ENCODE peak calls at places on chromosome 1, in six cellular contexts. D, L, E, K, S and Y are unnamed samples.

GRCh38 chr1:64864018-64864945 is 102.1 kb downstream of the JAK1 start:
- DNase-seq in K (peak), E (no peak), L (no peak), S (no peak), D (no peak), Y (no peak)

GRCh38 chr1:84410328-84411107 is 12.2 kb downstream of the DNASE2B start:
- DNase-seq in K (no peak), S (no peak), D (no peak), E (no peak), L (no peak), Y (peak)

GRCh38 chr1:56933606-56934005 is 32.2 kb downstream of the C8B start:
- DNase-seq in D (no peak), L (no peak), K (no peak), E (no peak), S (no peak), Y (peak)

GRCh38 chr1:83927061-83927460 is 71.9 kb downstream of the TTLL7 start:
- DNase-seq in L (no peak), E (no peak), K (no peak), S (no peak), D (no peak), Y (no peak)

GRCh38 chr1:227886503-227886961 is 61.2 kb downstream of the WNT9A start:
- DNase-seq in E (no peak), S (peak), K (no peak), L (peak), D (no peak), Y (no peak)

GRCh38 chr1:244672961-244673695 is 20.2 kb downstream of the DESI2 start:
- DNase-seq in D (no peak), K (no peak), E (peak), S (no peak), L (no peak), Y (no peak)

GRCh38 chr1:211372463-211372862 is 45.8 kb downstream of the TRAF5 start:
- DNase-seq in E (no peak), K (no peak), L (no peak), D (no peak), S (no peak), Y (no peak)

GRCh38 chr1:36467027-36467410 is 2.8 kb upstream of the MRPS15 start:
- DNase-seq in D (no peak), S (no peak), L (no peak), E (no peak), K (no peak), Y (no peak)

GRCh38 chr1:75265792-75266191 is 131.6 kb downstream of the LHX8 start:
- DNase-seq in D (peak), S (no peak), L (no peak), K (peak), E (peak), Y (peak)

GRCh38 chr1:22317231-22317919 is 134.3 kb upstream of the ZBTB40 start:
- DNase-seq in L (peak), E (no peak), S (peak), D (peak), K (peak), Y (peak)

GRCh38 chr1:220045356-220046051 is 801 bp downstream of the EPRS1 start:
- DNase-seq in K (no peak), D (no peak), S (no peak), E (no peak), L (no peak), Y (no peak)

GRCh38 chr1:192445849-192446489 is 129.2 kb downstream of the RGS21 start:
- DNase-seq in L (no peak), E (peak), K (peak), D (peak), S (peak), Y (peak)

GRCh38 chr1:24101796-24102580 is 9.9 kb downstream of the MYOM3 start:
- DNase-seq in S (no peak), D (no peak), E (no peak), K (no peak), L (no peak), Y (no peak)

GRCh38 chr1:220926146-220926545 is 46.9 kb downstream of the HLX start:
- DNase-seq in L (no peak), D (no peak), E (peak), S (no peak), K (peak), Y (no peak)

DNA sequence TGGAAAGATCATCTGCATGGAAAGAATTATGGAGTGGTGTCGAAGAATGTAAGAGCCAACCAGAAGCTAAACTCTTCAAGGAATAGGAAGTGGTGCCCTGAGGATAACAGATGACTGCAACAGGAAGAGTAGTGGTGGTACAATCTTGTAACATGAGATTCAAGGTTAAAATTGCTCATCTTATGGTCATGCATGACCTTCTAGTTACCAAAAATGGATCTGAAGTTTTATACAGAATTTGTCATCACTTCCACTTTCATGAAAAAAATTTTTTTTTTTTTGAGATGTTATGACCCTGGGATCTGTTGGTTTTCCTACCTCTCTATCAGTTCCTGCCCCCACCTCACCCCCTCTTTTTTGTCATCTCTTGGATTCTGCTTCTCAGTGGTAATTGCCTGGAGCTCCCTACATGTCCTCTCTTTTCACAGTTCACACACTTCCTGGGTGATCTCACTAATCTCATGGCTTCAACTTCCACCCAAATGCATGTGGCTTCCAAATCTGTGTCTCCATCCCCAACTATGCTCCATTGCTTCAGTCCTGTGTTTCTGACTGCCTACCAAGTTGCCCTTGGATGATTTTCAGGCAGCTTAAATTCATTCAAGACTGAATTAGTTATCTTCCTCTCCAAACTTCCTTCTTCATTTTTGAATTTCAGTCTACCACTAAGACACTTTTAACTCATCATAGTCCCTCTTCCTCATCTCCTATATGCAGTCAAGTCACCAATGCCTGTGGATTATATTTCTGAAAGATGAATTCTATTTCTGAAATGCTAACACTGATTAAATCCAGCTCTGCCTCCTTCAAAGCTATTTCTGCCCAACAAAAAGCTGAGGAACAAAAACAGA is 48.4 kb downstream of the SLAMF6 start:
- DNase-seq in D (no peak), E (no peak), K (no peak), L (no peak), S (no peak), Y (no peak)
- H2AFZ ChIP-seq in D (no peak), E (no peak), K (no peak), L (no peak), S (no peak), Y (no peak)

GRCh38 chr1:11561740-11562139 is 82.8 kb downstream of the DISP3 start:
- DNase-seq in D (no peak), E (no peak), K (no peak), L (no peak), S (no peak), Y (no peak)

GRCh38 chr1:11563560-11564069 is 84.7 kb downstream of the DISP3 start:
- DNase-seq in K (peak), S (no peak), D (peak), E (no peak), L (no peak), Y (no peak)

GRCh38 chr1:11562664-11563063 is 83.7 kb downstream of the DISP3 start:
- DNase-seq in E (no peak), D (no peak), L (no peak), S (no peak), K (no peak), Y (no peak)

GRCh38 chr1:11566042-11566825 is 87.3 kb downstream of the DISP3 start:
- DNase-seq in K (no peak), E (no peak), S (no peak), D (no peak), L (no peak), Y (no peak)

GRCh38 chr1:11564237-11564636 is 85.3 kb downstream of the DISP3 start:
- DNase-seq in D (no peak), L (no peak), S (no peak), K (no peak), E (no peak), Y (no peak)
- H2BK5ac ChIP-seq in D (no peak), L (no peak), S (no peak), K (no peak), E (no peak), Y (no peak)

GRCh38 chr1:117342397-117342796 is 24.9 kb upstream of the MAN1A2 start:
- DNase-seq in L (no peak), E (no peak), K (no peak), D (no peak), S (no peak), Y (no peak)
- H2AFZ ChIP-seq in L (no peak), E (no peak), K (no peak), D (no peak), S (no peak), Y (no peak)

DNA sequence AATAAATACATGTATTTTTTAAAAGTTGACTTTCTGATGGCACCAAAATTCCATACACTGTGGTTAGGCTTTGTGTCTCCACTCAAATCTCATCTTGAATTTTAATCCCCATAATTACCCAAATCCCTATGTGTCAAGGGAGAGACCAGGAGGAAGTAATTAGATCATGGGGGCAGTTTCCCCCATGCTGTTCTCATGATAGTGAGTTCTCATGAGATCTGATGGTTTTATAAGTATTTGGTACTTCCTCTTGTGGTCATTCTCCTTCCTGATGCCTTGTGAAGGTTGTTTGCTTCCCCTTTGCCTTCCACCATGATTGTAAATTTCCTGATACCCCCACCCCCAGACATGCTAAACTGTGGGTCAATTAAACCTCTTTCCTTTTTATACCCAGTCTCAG is 1218.4 kb upstream of the PRMT6 start:
- DNase-seq in E (no peak), D (no peak), K (no peak), S (no peak), L (no peak), Y (no peak)
- H2BK5ac ChIP-seq in E (no peak), D (no peak), K (no peak), S (no peak), L (no peak), Y (no peak)

DNA sequence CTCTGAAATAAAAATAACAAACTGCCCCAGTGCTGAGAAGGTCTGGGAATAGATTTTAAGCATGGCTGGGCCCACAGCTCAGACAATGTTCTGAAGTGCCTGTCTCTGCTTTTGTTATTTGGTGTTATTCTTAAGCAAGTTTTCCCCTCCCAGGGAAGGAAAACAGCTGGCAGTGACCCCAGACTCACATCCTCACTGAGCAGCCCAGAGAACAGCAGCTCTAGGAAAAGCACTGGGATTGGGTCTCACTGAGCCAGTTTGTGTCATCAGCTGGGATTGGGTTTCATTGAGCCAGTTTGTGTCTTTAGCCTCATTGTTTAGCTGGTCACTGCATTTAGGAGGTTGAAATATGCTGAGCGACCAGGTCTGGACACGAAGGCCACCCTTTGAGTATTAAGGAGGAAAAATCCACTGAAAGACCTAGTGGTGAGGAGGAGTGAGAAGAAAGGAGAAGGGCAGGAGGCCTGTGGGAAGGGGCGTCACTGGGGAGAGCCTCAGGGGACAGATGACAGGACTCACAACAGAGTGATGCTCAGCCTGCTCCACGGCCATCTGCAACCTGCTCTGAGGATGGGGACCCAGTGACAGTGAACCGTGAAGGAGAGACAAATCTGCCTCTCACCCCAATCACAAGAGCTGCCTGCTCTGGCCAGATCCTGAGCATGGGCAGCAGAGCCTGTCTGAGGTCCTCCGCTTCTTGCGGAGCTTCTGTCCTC is 103.8 kb downstream of the TOMM20 start:
- DNase-seq in S (no peak), L (no peak), E (no peak), D (no peak), K (no peak), Y (no peak)
- H2AFZ ChIP-seq in S (no peak), L (no peak), E (peak), D (peak), K (no peak), Y (no peak)

DNA sequence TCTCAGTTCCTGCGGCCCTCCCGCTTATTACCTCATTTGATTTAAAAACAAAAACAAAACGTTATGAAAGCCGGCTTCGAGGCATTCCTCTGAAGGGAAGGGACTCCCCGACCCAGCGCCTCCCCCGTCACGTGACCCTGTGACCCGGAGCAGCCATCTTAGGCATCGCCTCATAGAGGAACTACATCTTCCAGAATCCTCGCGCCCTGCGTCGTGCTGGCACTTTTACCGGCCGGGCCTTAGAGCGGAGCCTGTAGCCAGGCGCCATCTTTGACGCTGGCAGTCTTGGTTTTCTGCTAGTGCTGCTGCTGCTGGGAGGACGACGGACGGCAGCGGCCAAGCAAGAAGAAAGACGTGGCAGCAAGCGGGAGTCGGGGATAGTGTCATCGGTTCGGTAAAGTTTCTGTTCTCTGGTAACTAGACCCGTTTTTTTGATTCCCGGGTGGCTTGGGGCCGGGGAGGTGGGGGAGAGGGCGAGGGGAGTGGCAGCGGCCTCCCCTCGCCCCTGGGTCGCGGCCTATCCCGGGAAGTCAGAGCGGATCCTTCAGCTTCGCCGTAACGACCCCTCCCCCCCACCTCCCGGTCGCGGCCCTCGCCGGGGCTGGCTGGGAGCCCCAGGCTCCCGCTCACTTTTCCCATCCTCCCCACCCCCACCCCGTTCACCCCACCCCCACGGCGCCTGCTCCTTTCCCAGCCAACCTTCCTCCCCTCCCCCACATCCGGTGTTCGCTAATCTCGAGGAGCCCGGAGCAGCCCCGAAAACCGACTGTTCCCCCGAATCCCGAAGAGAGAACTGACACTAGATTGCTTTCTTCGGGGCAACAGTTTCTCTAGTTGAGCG is at the start of the genes ZBED6 and ZC3H11A:
- DNase-seq in S (peak), L (peak), K (peak), D (peak), E (peak), Y (peak)
- H2BK5ac ChIP-seq in S (peak), L (peak), K (peak), D (no peak), E (peak), Y (peak)

DNA sequence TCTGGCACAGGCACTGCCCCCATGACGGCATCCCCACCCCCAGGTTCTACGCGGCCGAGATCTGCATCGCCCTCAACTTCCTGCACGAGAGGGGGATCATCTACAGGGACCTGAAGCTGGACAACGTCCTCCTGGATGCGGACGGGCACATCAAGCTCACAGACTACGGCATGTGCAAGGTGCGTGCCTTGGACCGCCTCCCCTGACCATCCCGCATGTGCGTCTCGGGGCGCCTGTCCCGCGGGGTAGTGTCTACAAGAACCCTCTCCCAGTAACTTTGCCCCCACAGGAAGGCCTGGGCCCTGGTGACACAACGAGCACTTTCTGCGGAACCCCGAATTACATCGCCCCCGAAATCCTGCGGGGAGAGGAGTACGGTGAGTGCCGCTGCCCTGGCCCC is 22.6 kb downstream of the FAAP20 start:
- DNase-seq in L (no peak), E (no peak), S (no peak), K (no peak), D (no peak), Y (no peak)
- H2AFZ ChIP-seq in L (no peak), E (no peak), S (no peak), K (no peak), D (no peak), Y (no peak)